ENCODE peak calls at places on chromosomes 7 and 10, in seven cellular contexts. N, Q, K, O, H, A and E are unnamed samples.

GRCh38 chr7:50954716-50955115 is 172.0 kb upstream of the GRB10 start:
- DNase-seq in O (no peak), K (no peak), N (no peak), Q (no peak), A (no peak), H (no peak), E (no peak)

GRCh38 chr10:132466520-132467463 is 69.8 kb downstream of the PWWP2B start:
- DNase-seq in N (no peak), H (no peak), Q (no peak), K (no peak), O (no peak), A (no peak), E (no peak)

GRCh38 chr7:69814421-69814962 is 216.2 kb downstream of the AUTS2 start:
- DNase-seq in Q (no peak), O (no peak), N (no peak), H (peak; percentile 46), K (no peak), A (no peak), E (no peak)

GRCh38 chr7:39501358-39501757 is 64.8 kb upstream of the YAE1 start:
- DNase-seq in H (no peak), Q (no peak), N (no peak), K (no peak), A (no peak), O (no peak), E (no peak)

GRCh38 chr10:113875212-113875611 is 20.8 kb downstream of the NHLRC2 start:
- DNase-seq in O (no peak), Q (no peak), A (no peak), K (no peak), N (no peak), H (no peak), E (no peak)

GRCh38 chr7:82699773-82700186 is 256.2 kb upstream of the CACNA2D1 start:
- DNase-seq in O (no peak), Q (no peak), N (no peak), H (peak; percentile 26), K (no peak), A (peak; percentile 33), E (no peak)

GRCh38 chr7:17062433-17063383 is 180.9 kb upstream of the AGR3 start:
- DNase-seq in K (no peak), A (no peak), Q (no peak), O (no peak), H (no peak), N (no peak), E (no peak)

GRCh38 chr10:51109821-51110533 is 35.7 kb downstream of the PRKG1 start:
- DNase-seq in Q (peak; percentile 18), K (no peak), A (no peak), H (no peak), N (no peak), O (no peak), E (no peak)

DNA sequence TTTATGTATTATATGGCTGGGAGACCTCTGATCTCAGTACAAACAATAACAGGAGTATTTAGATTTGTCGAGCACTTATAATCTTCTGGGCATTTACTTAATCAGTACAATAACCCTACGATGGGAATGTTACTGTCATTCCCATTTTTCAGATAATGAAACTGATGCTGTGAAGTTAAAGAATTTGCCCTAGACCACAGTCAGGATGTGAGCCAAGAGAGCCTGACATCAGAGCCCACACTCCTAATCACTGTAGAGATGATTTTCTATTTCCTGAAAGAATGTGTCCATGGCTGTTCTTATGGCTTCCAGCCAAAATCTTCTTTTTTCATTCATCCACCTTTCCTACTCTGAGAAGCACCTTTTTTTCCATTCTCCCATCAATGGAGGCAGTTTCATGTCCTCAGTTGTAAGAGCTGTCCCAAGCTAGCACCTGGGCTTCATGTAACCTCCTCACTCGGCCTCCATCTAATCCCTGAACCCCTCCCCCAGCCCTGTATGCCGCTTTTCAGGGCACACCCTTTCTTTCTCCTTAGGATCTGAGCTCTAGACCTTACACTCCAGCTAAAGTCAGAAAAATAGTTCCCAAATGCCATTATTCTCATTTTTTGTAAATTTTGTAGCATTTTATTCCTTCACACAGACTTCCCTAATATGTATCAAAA is 12.2 kb upstream of the CAV1 start:
- DNase-seq in A (no peak), N (no peak), Q (no peak), K (no peak), H (no peak), O (no peak), E (no peak)
- H3K4me3 ChIP-seq in A (no peak overlapping the region), N (peak overlapping the region; percentile 60), Q (no peak overlapping the region), K (peak overlapping the region; percentile 56), H (no peak overlapping the region), O (no peak overlapping the region), E (peak overlapping the region; percentile 66)

GRCh38 chr10:88116491-88116890 is 253.1 kb downstream of the PTEN start:
- DNase-seq in Q (no peak), N (no peak), O (no peak), K (no peak), H (no peak), A (no peak), E (no peak)

GRCh38 chr10:88117227-88117626 is 253.8 kb downstream of the PTEN start:
- DNase-seq in Q (no peak), A (no peak), K (no peak), N (no peak), H (no peak), O (no peak), E (no peak)

GRCh38 chr10:88120075-88120474 is 256.6 kb downstream of the PTEN start:
- DNase-seq in H (no peak), N (no peak), O (no peak), A (no peak), Q (no peak), K (no peak), E (no peak)

GRCh38 chr10:88118769-88119559 is 255.5 kb downstream of the PTEN start:
- DNase-seq in H (no peak), K (no peak), O (no peak), A (no peak), Q (no peak), N (no peak), E (no peak)

DNA sequence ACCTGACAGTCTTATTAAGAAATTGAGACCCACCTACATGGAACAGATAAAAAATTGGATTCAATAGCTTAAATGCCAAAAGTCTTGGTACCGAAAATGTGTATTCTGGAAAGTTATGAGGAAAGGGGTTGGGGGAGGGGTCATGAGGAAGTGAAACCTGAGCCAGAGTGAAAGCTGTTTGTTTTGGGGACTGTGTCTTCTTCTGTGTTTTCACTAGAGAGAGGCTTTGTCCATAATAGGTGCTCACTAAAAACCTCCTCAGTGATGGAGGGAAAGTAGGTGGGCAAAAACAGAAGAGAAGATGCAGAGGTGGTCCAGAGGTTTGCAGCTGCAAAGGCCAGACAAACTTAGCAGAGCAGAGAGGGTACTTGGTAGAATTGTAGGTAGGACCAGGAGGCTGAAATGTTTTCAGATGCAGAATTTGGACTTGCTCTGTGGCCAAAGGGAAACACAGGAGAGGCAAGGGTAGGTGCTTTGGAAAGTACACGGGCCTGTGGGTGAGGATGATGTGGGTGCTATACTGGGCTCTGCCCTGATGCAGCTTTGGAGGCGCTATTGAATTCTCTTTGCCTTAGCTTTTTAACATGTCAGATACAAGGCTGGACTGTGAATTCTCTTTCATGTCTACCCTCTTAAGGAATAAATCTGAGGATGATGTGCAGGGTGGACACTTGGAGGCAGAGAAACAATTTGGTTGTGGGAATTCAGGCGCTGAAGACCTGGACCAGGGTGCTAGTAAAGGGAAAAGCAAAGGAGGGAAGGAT is 254.6 kb downstream of the PTEN start:
- DNase-seq in A (no peak), N (no peak), O (no peak), K (no peak), H (peak; percentile 53), Q (no peak), E (no peak)
- H3K27ac ChIP-seq in A (no peak overlapping the region), N (no peak overlapping the region), O (no peak overlapping the region), K (no peak overlapping the region), H (no peak overlapping the region), Q (no peak overlapping the region), E (no peak overlapping the region)

GRCh38 chr7:44632196-44632595 is 25.8 kb downstream of the OGDH start:
- DNase-seq in H (no peak), O (no peak), A (no peak), N (no peak), Q (no peak), K (no peak), E (no peak)

GRCh38 chr7:44634839-44635591 is 28.6 kb downstream of the OGDH start:
- DNase-seq in O (no peak), Q (no peak), K (no peak), H (no peak), N (peak; percentile 70), A (no peak), E (peak; percentile 71)

GRCh38 chr7:44631458-44632115 is 25.2 kb downstream of the OGDH start:
- DNase-seq in Q (no peak), K (no peak), O (peak; percentile 24), A (no peak), H (no peak), N (no peak), E (no peak)

GRCh38 chr7:44634187-44634838 is 27.9 kb downstream of the OGDH start:
- DNase-seq in H (no peak), O (no peak), A (no peak), K (no peak), Q (no peak), N (no peak), E (peak; percentile 61)

DNA sequence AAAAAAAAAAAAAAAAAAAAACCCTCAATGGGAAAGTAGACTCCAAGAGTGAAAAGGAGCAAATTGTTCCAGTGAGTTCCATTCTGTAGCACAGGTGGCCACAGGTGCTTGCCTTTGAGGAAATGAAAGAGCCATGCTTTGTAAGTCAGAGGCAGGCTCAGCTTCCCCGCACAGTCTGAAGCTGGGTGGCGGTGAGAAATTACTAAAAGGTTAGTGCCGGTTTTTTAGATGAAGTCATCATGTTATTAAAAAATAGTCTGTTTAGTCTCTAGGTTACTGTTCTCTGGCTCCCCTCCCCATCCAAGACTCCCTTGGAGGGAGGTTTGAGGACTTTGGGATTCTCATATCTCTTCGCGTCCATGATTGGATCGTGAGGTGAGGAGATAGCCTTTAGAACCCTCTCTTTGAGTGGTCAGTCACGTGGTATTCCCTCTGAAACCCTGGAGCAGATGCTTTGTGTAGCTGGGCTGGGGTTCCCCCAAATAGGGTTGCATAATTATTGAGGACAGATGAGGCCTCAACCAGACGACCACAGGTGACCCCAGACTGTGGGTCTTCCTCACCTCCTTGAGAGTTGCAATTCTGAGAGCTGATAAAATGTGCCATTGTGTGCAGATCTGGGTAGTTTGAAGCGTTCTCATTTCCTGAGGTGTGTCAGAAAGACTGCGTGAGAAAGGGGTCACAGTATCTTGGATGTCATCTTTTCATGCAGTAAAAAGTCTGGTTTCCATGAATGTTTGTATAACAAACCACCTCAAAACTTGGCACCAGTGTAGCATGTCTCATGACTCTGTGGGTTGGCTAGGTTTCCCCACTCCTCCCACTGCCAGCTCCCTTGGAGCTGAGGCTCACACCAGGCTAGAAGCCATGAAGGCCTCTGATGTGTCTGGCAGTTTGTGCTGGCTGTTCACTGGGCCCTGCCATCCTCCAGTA is 27.1 kb downstream of the OGDH start:
- DNase-seq in Q (peak; percentile 81), O (no peak), A (no peak), H (no peak), N (no peak), K (no peak), E (peak; percentile 78)
- H3K4me3 ChIP-seq in Q (no peak overlapping the region), O (no peak overlapping the region), A (no peak overlapping the region), H (no peak overlapping the region), N (no peak overlapping the region), K (no peak overlapping the region), E (no peak overlapping the region)

DNA sequence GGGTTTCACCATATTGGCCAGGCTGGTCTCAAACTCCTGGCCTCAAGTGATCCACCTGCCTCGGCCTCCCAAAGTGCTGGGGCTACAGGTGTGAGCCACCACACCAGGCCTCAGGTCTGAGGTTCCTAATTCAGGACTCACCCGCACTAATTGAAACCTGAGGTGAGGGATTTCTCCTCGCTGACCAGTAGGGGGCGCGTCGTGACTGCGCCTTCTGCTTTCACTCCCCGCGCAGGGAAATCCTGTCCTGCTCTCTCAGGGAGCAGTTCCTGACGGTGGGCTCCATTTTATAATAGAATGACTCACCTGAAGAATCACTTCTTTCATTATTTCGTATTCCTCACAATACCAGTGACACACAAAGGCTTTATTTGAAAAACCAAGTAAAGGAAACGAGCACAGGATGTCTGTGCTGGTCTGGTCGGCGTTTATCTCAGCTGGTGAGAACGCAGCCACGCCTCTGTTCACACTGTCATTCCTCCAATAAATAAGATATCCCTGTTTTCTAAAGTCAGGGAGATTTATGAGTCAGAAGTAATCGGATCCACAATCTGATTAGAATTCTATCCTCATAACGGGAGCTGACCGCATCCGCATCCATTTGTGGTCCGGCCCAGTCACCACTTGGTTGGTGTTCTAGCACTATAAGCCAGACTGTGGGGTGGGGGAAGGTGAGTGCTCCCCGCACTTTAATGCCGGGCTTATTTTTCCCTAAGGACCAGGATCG is 35.4 kb downstream of the BAG3 start:
- DNase-seq in N (peak; percentile 55), K (peak; percentile 36), A (peak; percentile 84), O (peak; percentile 75), Q (peak; percentile 69), H (peak; percentile 92), E (peak; percentile 86)
- H3K27ac ChIP-seq in N (peak overlapping the region; percentile 44), K (peak overlapping the region; percentile 23), A (peak overlapping the region; percentile 93), O (no peak overlapping the region), Q (peak overlapping the region; percentile 81), H (peak overlapping the region; percentile 98), E (peak overlapping the region; percentile 61)